ENCODE peak calls at places on chromosomes 2 and 18, in five cellular contexts. One of them, this sample, is unnamed.

GRCh38 chr2:142217804-142218203 is 87.0 kb upstream of the LRP1B start:
- DNase-seq in pancreas: no peak
- DNase-seq in amniotic stem cell: no peak
- DNase-seq in IMR-90: peak; percentile 0
- DNase-seq in NCI-H1105: no peak
- DNase-seq in this sample: no peak

GRCh38 chr2:126154256-126154655 is 501.7 kb upstream of the GYPC start:
- DNase-seq in pancreas: no peak
- DNase-seq in amniotic stem cell: no peak
- DNase-seq in IMR-90: no peak
- DNase-seq in NCI-H1105: no peak
- DNase-seq in this sample: no peak

GRCh38 chr2:220569380-220569779 is 942.0 kb downstream of the SLC4A3 start:
- DNase-seq in pancreas: no peak
- DNase-seq in amniotic stem cell: no peak
- DNase-seq in IMR-90: no peak
- DNase-seq in NCI-H1105: peak; percentile 94
- DNase-seq in this sample: no peak

GRCh38 chr18:79476918-79477685 is 81.4 kb downstream of the NFATC1 start:
- DNase-seq in pancreas: no peak
- DNase-seq in amniotic stem cell: no peak
- DNase-seq in IMR-90: no peak
- DNase-seq in NCI-H1105: no peak
- DNase-seq in this sample: no peak

GRCh38 chr18:62485684-62486083 is 37.1 kb upstream of the ZCCHC2 start:
- DNase-seq in pancreas: no peak
- DNase-seq in amniotic stem cell: peak; percentile 38
- DNase-seq in IMR-90: peak; percentile 76
- DNase-seq in NCI-H1105: no peak
- DNase-seq in this sample: no peak

GRCh38 chr2:145159676-145160075 is 639.8 kb upstream of the ZEB2 start:
- DNase-seq in pancreas: no peak
- DNase-seq in amniotic stem cell: no peak
- DNase-seq in IMR-90: no peak
- DNase-seq in NCI-H1105: no peak
- DNase-seq in this sample: no peak

GRCh38 chr2:168736636-168737424 is 65.6 kb upstream of the NOSTRIN start:
- DNase-seq in pancreas: no peak
- DNase-seq in amniotic stem cell: no peak
- DNase-seq in IMR-90: no peak
- DNase-seq in NCI-H1105: no peak
- DNase-seq in this sample: no peak

GRCh38 chr2:67346718-67347407 is 50.3 kb upstream of the ETAA1 start:
- DNase-seq in pancreas: no peak
- DNase-seq in amniotic stem cell: no peak
- DNase-seq in IMR-90: peak; percentile 76
- DNase-seq in NCI-H1105: no peak
- DNase-seq in this sample: no peak

GRCh38 chr2:9179572-9180201 is 26.9 kb upstream of the ASAP2 start:
- DNase-seq in pancreas: peak; percentile 13
- DNase-seq in amniotic stem cell: peak; percentile 72
- DNase-seq in IMR-90: peak; percentile 90
- DNase-seq in NCI-H1105: no peak
- DNase-seq in this sample: peak; percentile 48

GRCh38 chr2:240931319-240931949 is 25.3 kb downstream of the CROCC2 start:
- DNase-seq in pancreas: peak; percentile 4
- DNase-seq in amniotic stem cell: no peak
- DNase-seq in IMR-90: no peak
- DNase-seq in NCI-H1105: no peak
- DNase-seq in this sample: no peak

GRCh38 chr2:26925100-26925791 is 45.2 kb upstream of the MAPRE3 start:
- DNase-seq in pancreas: no peak
- DNase-seq in amniotic stem cell: no peak
- DNase-seq in IMR-90: no peak
- DNase-seq in NCI-H1105: no peak
- DNase-seq in this sample: no peak